ENCODE peak calls at places on chromosomes 6 and 20, in four cellular contexts. One of them, this sample, is unnamed.
A peak's percentile ranks its signal among the peaks of the same experiment; 100 is the strongest.

GRCh38 chr6:127532991-127533390 is 13.9 kb upstream of the MTCL3 start:
- DNase-seq in IMR-90: no peak
- DNase-seq in neuronal stem cell: no peak
- DNase-seq in H1: no peak
- DNase-seq in this sample: no peak

GRCh38 chr6:33091957-33092356 is 16.2 kb downstream of the HLA-DPB1 start:
- DNase-seq in H1: peak; percentile 91
- DNase-seq in IMR-90: no peak
- DNase-seq in neuronal stem cell: no peak
- DNase-seq in this sample: peak; percentile 8

GRCh38 chr6:72461144-72461543 is 160.7 kb upstream of the KCNQ5 start:
- DNase-seq in IMR-90: peak; percentile 61
- DNase-seq in neuronal stem cell: no peak
- DNase-seq in H1: no peak
- DNase-seq in this sample: no peak

GRCh38 chr20:63120286-63121090 is 95.4 kb downstream of the YTHDF1 start:
- DNase-seq in H1: no peak
- DNase-seq in IMR-90: no peak
- DNase-seq in neuronal stem cell: no peak
- DNase-seq in this sample: no peak

GRCh38 chr20:53162251-53162835 is 190.2 kb downstream of the TSHZ2 start:
- DNase-seq in IMR-90: peak; percentile 47
- DNase-seq in H1: peak; percentile 54
- DNase-seq in neuronal stem cell: peak; percentile 48
- DNase-seq in this sample: peak; percentile 90

GRCh38 chr6:40988634-40989033 is 50.4 kb downstream of the UNC5CL start:
- DNase-seq in IMR-90: no peak
- DNase-seq in neuronal stem cell: no peak
- DNase-seq in H1: no peak
- DNase-seq in this sample: no peak

GRCh38 chr6:52059821-52060220 is 27.6 kb downstream of the PKHD1 start:
- DNase-seq in IMR-90: no peak
- DNase-seq in neuronal stem cell: no peak
- DNase-seq in H1: no peak
- DNase-seq in this sample: no peak

GRCh38 chr20:42277203-42277602 is 659.0 kb upstream of the CHD6 start:
- DNase-seq in H1: no peak
- DNase-seq in IMR-90: no peak
- DNase-seq in neuronal stem cell: no peak
- DNase-seq in this sample: no peak

GRCh38 chr6:143027058-143027457 is 33.6 kb upstream of the AIG1 start:
- DNase-seq in neuronal stem cell: peak; percentile 14
- DNase-seq in IMR-90: peak; percentile 24
- DNase-seq in H1: peak; percentile 71
- DNase-seq in this sample: peak; percentile 35

GRCh38 chr6:30158475-30159025 is 2.5 kb downstream of the TRIM10 start:
- DNase-seq in H1: no peak
- DNase-seq in neuronal stem cell: no peak
- DNase-seq in IMR-90: no peak
- DNase-seq in this sample: no peak

GRCh38 chr6:145087034-145087433 is 648.3 kb downstream of the EPM2A start:
- DNase-seq in neuronal stem cell: no peak
- DNase-seq in IMR-90: peak; percentile 53
- DNase-seq in H1: no peak
- DNase-seq in this sample: peak; percentile 40

GRCh38 chr6:134814076-134814709 is 135.7 kb downstream of the ALDH8A1 start:
- DNase-seq in IMR-90: peak; percentile 82
- DNase-seq in neuronal stem cell: no peak
- DNase-seq in H1: no peak
- DNase-seq in this sample: peak; percentile 72

GRCh38 chr6:160974304-160974771 is 17.2 kb upstream of the MAP3K4 start:
- DNase-seq in H1: no peak
- DNase-seq in IMR-90: peak; percentile 97
- DNase-seq in neuronal stem cell: no peak
- DNase-seq in this sample: no peak

GRCh38 chr6:31692353-31692752 is 10.8 kb downstream of the ABHD16A start:
- DNase-seq in neuronal stem cell: no peak
- DNase-seq in IMR-90: no peak
- DNase-seq in H1: no peak
- DNase-seq in this sample: no peak

GRCh38 chr20:48845721-48846306 is 18.0 kb upstream of the PREX1 start:
- DNase-seq in H1: no peak
- DNase-seq in neuronal stem cell: no peak
- DNase-seq in IMR-90: peak; percentile 28
- DNase-seq in this sample: no peak

GRCh38 chr6:21565431-21565830 is 28.1 kb upstream of the SOX4 start:
- DNase-seq in neuronal stem cell: no peak
- DNase-seq in IMR-90: no peak
- DNase-seq in H1: no peak
- DNase-seq in this sample: no peak

GRCh38 chr20:56609321-56609720 is 19.8 kb upstream of the TFAP2C start:
- DNase-seq in IMR-90: no peak
- DNase-seq in H1: no peak
- DNase-seq in neuronal stem cell: no peak
- DNase-seq in this sample: peak; percentile 57

GRCh38 chr6:48736486-48737206 is 625.6 kb upstream of the PTCHD4 start:
- DNase-seq in H1: no peak
- DNase-seq in neuronal stem cell: no peak
- DNase-seq in IMR-90: peak; percentile 90
- DNase-seq in this sample: no peak
- H2AFZ ChIP-seq in H1: no peak overlapping the region
- H2AFZ ChIP-seq in neuronal stem cell: no peak overlapping the region
- H2AFZ ChIP-seq in IMR-90: no peak overlapping the region
- H2AFZ ChIP-seq in this sample: no peak overlapping the region

DNA sequence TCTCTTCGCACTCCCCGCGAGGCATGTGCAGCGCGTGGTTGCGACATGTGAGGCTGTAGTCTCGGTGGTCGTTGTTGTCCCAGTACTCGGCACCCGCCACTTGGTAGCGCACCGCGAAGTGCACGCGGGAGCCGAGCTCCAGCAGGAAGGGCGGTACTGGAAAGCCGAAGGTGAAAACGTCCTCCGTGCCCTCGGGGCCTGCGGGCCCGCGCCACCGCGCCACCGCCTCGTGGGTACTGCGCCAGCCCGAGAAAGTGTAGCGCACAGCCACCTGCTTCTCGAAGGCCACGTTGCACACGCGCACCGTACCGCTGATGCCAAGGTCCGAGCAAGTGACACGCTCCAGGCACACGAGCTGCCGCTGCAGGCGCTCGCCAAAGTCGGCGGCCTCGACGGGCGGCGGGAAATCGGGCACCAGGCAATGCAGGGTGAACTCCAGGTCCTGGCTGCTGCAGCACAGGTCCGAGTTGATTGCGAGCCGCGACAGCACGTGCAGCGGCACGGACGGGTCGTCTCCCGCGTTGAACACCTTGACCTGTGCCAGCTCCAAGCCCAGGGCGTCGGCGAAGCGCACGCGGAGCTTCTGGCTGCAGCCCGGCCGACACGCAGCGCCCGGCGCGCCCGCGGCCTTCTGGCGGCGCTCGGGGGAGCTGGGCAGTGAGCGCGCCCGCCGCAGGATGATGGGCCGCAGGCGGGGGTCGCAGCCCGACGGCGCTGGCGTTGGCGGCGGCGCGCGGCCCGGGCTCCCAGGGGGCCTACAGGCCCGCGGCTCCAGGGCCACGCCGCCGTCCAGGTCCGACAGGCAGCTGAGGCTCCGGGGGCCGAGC is 840 bp downstream of the PPP1R3D start:
- DNase-seq in neuronal stem cell: no peak
- DNase-seq in IMR-90: no peak
- DNase-seq in H1: peak; percentile 61
- DNase-seq in this sample: no peak
- H3K14ac ChIP-seq in neuronal stem cell: peak overlapping the region; percentile 79
- H3K14ac ChIP-seq in IMR-90: peak overlapping the region; percentile 23
- H3K14ac ChIP-seq in H1: no peak overlapping the region
- H3K14ac ChIP-seq in this sample: peak overlapping the region; percentile 73

DNA sequence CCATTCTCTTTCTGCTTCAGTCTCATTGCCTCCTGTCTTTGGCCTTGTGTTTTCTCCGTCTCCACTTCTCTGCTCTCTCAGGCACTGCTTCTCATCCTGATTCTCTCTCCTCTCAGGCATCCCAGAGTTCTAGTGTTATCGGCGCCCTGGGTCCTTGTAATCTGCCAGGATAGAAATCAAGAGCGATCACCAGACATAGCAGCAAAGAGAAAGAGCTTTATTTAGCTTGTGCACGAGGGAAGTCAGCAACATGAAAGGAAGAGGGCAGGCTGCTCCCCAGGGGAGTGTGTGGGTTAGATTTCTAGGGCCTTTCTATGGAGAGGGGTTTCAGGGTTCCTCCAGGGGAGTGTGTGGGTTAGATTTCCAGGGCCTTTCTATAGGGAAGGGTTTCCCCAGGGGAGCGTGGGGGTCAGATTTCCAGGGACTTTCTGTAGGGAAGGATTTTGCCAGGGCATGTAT is 32.5 kb downstream of the SUN5 start:
- DNase-seq in neuronal stem cell: no peak
- DNase-seq in H1: peak; percentile 46
- DNase-seq in IMR-90: no peak
- DNase-seq in this sample: no peak
- H2BK5ac ChIP-seq in neuronal stem cell: peak overlapping the region; percentile 11
- H2BK5ac ChIP-seq in H1: peak overlapping the region; percentile 54
- H2BK5ac ChIP-seq in IMR-90: no peak overlapping the region
- H2BK5ac ChIP-seq in this sample: no peak overlapping the region

GRCh38 chr6:26555505-26556262 is 17.5 kb downstream of the HMGN4 start:
- DNase-seq in IMR-90: peak; percentile 35
- DNase-seq in neuronal stem cell: no peak
- DNase-seq in H1: peak; percentile 75
- DNase-seq in this sample: no peak
- H2AFZ ChIP-seq in IMR-90: no peak overlapping the region
- H2AFZ ChIP-seq in neuronal stem cell: peak overlapping the region; percentile 87
- H2AFZ ChIP-seq in H1: peak overlapping the region; percentile 89
- H2AFZ ChIP-seq in this sample: peak overlapping the region; percentile 26

GRCh38 chr6:13455604-13456003 is 31.8 kb downstream of the GFOD1 start:
- DNase-seq in neuronal stem cell: no peak
- DNase-seq in IMR-90: no peak
- DNase-seq in H1: no peak
- DNase-seq in this sample: no peak

GRCh38 chr6:13452346-13453171 is 34.8 kb downstream of the GFOD1 start:
- DNase-seq in H1: no peak
- DNase-seq in IMR-90: no peak
- DNase-seq in neuronal stem cell: no peak
- DNase-seq in this sample: no peak

GRCh38 chr6:13453172-13453552 is 34.2 kb downstream of the GFOD1 start:
- DNase-seq in H1: no peak
- DNase-seq in IMR-90: no peak
- DNase-seq in neuronal stem cell: no peak
- DNase-seq in this sample: no peak

GRCh38 chr6:13453771-13454251 is 33.6 kb downstream of the GFOD1 start:
- DNase-seq in neuronal stem cell: no peak
- DNase-seq in IMR-90: peak; percentile 49
- DNase-seq in H1: no peak
- DNase-seq in this sample: no peak

GRCh38 chr6:13454286-13455221 is 32.8 kb downstream of the GFOD1 start:
- DNase-seq in IMR-90: peak; percentile 85
- DNase-seq in neuronal stem cell: no peak
- DNase-seq in H1: no peak
- DNase-seq in this sample: no peak
- H3K14ac ChIP-seq in IMR-90: peak overlapping the region; percentile 22
- H3K14ac ChIP-seq in neuronal stem cell: no peak overlapping the region
- H3K14ac ChIP-seq in H1: no peak overlapping the region
- H3K14ac ChIP-seq in this sample: no peak overlapping the region

This sample was measured in trophoblast cell.